ENCODE peak calls at places on chromosomes 13 and 19, in seven cellular contexts. A is sigmoid colon, P is Peyer's patch, U is PC-3, B is tibial nerve, Y is left ventricle myocardium inferior, G is uterus. E is an unnamed sample.

GRCh38 chr13:54424344-54424743 is 1395.7 kb downstream of the OLFM4 start:
- DNase-seq in P (no peak), G (no peak), Y (no peak), U (no peak), A (no peak), B (no peak), E (no peak)

GRCh38 chr13:44350775-44351504 is 22.7 kb upstream of the SERP2 start:
- DNase-seq in U (no peak), B (no peak), Y (no peak), A (no peak), G (no peak), P (no peak), E (no peak)

GRCh38 chr13:24261566-24261965 is 47.8 kb upstream of the C1QTNF9 start:
- DNase-seq in P (no peak), U (no peak), Y (no peak), A (no peak), B (no peak), G (no peak), E (no peak)

GRCh38 chr19:7468840-7469239 is 20.0 kb downstream of the PEX11G start:
- DNase-seq in G (no peak), Y (no peak), B (no peak), U (no peak), P (no peak), A (no peak), E (no peak)

GRCh38 chr19:32041681-32042292 is 303.6 kb upstream of the ZNF507 start:
- DNase-seq in U (no peak), Y (peak; percentile 27), B (no peak), A (no peak), G (peak; percentile 60), P (no peak), E (no peak)

GRCh38 chr19:18364826-18365528 is 21.0 kb upstream of the GDF15 start:
- DNase-seq in Y (peak; percentile 42), G (peak; percentile 66), A (peak; percentile 87), P (peak; percentile 89), U (peak; percentile 87), B (peak; percentile 75), E (no peak)

GRCh38 chr13:52011690-52012511 is at the start of gene ALG11:
- DNase-seq in A (peak; percentile 99), G (peak; percentile 100), B (peak; percentile 99), Y (peak; percentile 100), P (peak; percentile 100), U (peak; percentile 97), E (peak; percentile 99)

GRCh38 chr13:62512194-62513141 is 1096.8 kb upstream of the PCDH20 start:
- DNase-seq in A (no peak), Y (no peak), P (no peak), G (no peak), B (no peak), U (peak; percentile 58), E (no peak)

GRCh38 chr13:94160875-94161274 is 318.6 kb downstream of the DCT start:
- DNase-seq in G (no peak), A (no peak), Y (no peak), U (peak; percentile 49), P (no peak), B (no peak), E (no peak)

GRCh38 chr13:28761586-28761985 is 42.8 kb upstream of the SLC46A3 start:
- DNase-seq in G (no peak), U (no peak), A (no peak), P (no peak), B (no peak), Y (no peak), E (no peak)

GRCh38 chr13:97284558-97284957 is 62.4 kb downstream of the MBNL2 start:
- DNase-seq in Y (no peak), U (no peak), A (no peak), P (no peak), B (no peak), G (no peak), E (no peak)

GRCh38 chr19:28847468-28847867 is 365.5 kb downstream of the UQCRFS1 start:
- DNase-seq in U (no peak), A (no peak), B (no peak), G (no peak), Y (no peak), P (no peak), E (no peak)

GRCh38 chr13:36357692-36358091 is 11.5 kb upstream of the SPART start:
- DNase-seq in B (peak; percentile 84), A (peak; percentile 78), Y (peak; percentile 56), G (peak; percentile 75), U (no peak), P (no peak), E (no peak)

GRCh38 chr19:8655340-8655709 is 24.9 kb downstream of the NFILZ start:
- DNase-seq in B (no peak), P (no peak), A (no peak), U (no peak), G (no peak), Y (no peak), E (peak; percentile 19)

GRCh38 chr13:73849292-73849691 is 284.9 kb downstream of the KLF12 start:
- DNase-seq in G (no peak), B (no peak), A (no peak), U (peak; percentile 33), P (no peak), Y (no peak), E (no peak)

GRCh38 chr13:30971575-30971974 is 39.1 kb downstream of the TEX26 start:
- DNase-seq in U (no peak), A (no peak), Y (no peak), P (no peak), B (no peak), G (no peak), E (no peak)

GRCh38 chr13:108120332-108120731 is 95.0 kb downstream of the LIG4 start:
- DNase-seq in B (no peak), Y (no peak), U (no peak), P (no peak), A (no peak), G (no peak), E (no peak)

GRCh38 chr19:42111811-42112210 is 20.4 kb downstream of the POU2F2 start:
- DNase-seq in B (no peak), U (no peak), P (no peak), Y (no peak), G (no peak), A (no peak), E (no peak)

GRCh38 chr19:40685563-40685962 is 4.9 kb downstream of the NUMBL start:
- DNase-seq in G (no peak), U (no peak), B (no peak), Y (no peak), A (no peak), P (no peak), E (no peak)

GRCh38 chr19:4707956-4708650 is 15.5 kb downstream of the DPP9 start:
- DNase-seq in A (peak; percentile 81), P (no peak), B (no peak), G (peak; percentile 49), Y (peak; percentile 77), U (no peak), E (no peak)

GRCh38 chr19:14550201-14550754 is 20.9 kb downstream of the TECR start:
- DNase-seq in B (no peak), Y (no peak), G (no peak), A (no peak), U (peak; percentile 50), P (peak; percentile 77), E (no peak)

GRCh38 chr13:99610702-99611289 is 109.5 kb downstream of the TM9SF2 start:
- DNase-seq in U (no peak), G (no peak), Y (no peak), P (no peak), A (no peak), B (no peak), E (no peak)

GRCh38 chr19:51477343-51477742 is 996 bp upstream of the CEACAM18 start:
- DNase-seq in B (no peak), A (no peak), P (no peak), Y (no peak), U (no peak), G (no peak), E (no peak)

GRCh38 chr19:22901431-22902130 is 69.5 kb downstream of the ZNF723 start:
- DNase-seq in Y (no peak), U (no peak), B (no peak), P (no peak), G (no peak), A (no peak), E (no peak)

DNA sequence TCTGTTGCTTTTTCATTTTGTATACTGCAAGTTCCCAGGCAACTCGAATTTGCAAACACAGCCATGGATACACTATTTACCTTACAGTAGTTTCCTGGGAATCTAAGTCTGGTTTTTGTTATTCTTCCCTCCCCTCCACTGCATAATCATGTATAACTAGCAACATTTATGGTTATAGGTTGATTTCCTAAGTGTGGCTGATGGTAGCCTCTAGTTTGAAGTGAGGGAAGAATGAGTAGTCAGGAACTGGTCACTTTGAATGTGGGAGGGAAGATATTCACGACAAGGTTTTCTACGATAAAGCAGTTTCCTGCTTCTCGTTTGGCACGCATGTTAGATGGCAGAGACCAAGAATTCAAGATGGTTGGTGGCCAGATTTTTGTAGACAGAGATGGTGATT is at the start of gene KCNRG:
- DNase-seq in Y (no peak), G (no peak), A (no peak), B (no peak), U (no peak), P (no peak), E (no peak)
- H3K27ac ChIP-seq in Y (peak within 1 kb of the TSS; percentile 79), G (no peak within 1 kb of the TSS), A (peak within 1 kb of the TSS; percentile 60), B (no peak within 1 kb of the TSS), U (no peak within 1 kb of the TSS), P (no peak within 1 kb of the TSS), E (no peak within 1 kb of the TSS)

GRCh38 chr19:58183822-58184215 is 958 bp downstream of the ZNF274 start:
- DNase-seq in P (no peak), A (no peak), Y (no peak), U (no peak), B (no peak), G (no peak), E (no peak)

GRCh38 chr19:58182577-58182988 is 278 bp upstream of the ZNF274 start:
- DNase-seq in U (no peak), G (no peak), P (no peak), A (no peak), B (no peak), Y (no peak), E (peak; percentile 89)

GRCh38 chr19:58182989-58183821 is at the start of gene ZNF274:
- DNase-seq in P (peak; percentile 97), Y (peak; percentile 95), A (peak; percentile 98), B (peak; percentile 84), U (peak; percentile 96), G (peak; percentile 90), E (peak; percentile 90)

GRCh38 chr19:58181902-58182576 is 822 bp upstream of the ZNF274 start:
- DNase-seq in U (peak; percentile 60), Y (peak; percentile 29), P (peak; percentile 66), A (no peak), G (no peak), B (peak; percentile 21), E (peak; percentile 55)
- H3K9me3 ChIP-seq in U (peaks cover 59% of the 10 kb centered on the region), Y (peaks cover 90% of the 10 kb centered on the region), P (no peaks in the 10 kb centered on the region), A (peaks cover 35% of the 10 kb centered on the region), G (peaks cover 95% of the 10 kb centered on the region), B (peaks cover 38% of the 10 kb centered on the region), E (peaks cover 77% of the 10 kb centered on the region)

GRCh38 chr19:58153386-58153785 is 2.8 kb upstream of the ZNF329 start:
- DNase-seq in G (no peak), Y (no peak), U (no peak), B (no peak), A (no peak), P (no peak), E (no peak)
- H3K27me3 ChIP-seq in G (no peaks in the 10 kb centered on the region), Y (no peaks in the 10 kb centered on the region), U (no peaks in the 10 kb centered on the region), B (no peaks in the 10 kb centered on the region), A (no peaks in the 10 kb centered on the region), P (no peaks in the 10 kb centered on the region), E (no peaks in the 10 kb centered on the region)

DNA sequence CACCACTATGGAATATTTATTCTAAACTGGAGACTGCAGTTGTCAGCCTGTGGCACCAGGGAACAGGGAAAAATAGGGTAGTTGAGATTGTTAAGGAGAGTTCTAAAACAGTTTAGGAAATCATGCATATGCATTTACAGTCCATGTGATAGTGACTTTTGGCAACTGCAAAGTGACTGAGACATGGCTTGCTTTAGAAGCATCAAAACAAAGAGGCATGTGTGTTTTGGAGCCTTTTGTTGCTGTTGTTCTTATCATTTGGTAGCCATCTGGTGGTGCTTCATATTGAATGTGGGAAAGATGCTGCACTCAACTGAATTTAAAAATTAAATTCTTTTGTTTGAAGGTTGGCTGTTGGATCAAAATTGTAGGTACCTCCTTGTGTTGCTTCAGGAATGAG is 10.2 kb upstream of the EBPL start:
- DNase-seq in G (no peak), Y (no peak), B (no peak), A (no peak), U (no peak), P (no peak), E (no peak)
- H3K27ac ChIP-seq in G (no peak overlapping the region), Y (no peak overlapping the region), B (no peak overlapping the region), A (no peak overlapping the region), U (no peak overlapping the region), P (no peak overlapping the region), E (no peak overlapping the region)

E was measured in CD4-positive, alpha-beta T cell.